ENCODE peak calls at places on chromosomes 11 and 22, in five cellular contexts. One of them, this sample, is unnamed.
A peak's percentile ranks its signal among the peaks of the same experiment; 100 is the strongest.

GRCh38 chr11:12122083-12122482 is 11.7 kb downstream of the MICAL2 start:
- DNase-seq in testis: no peak
- DNase-seq in cardiac muscle cell: no peak
- DNase-seq in WERI-Rb-1: peak; percentile 58
- DNase-seq in effector CD4-positive, alpha-beta T cell: no peak
- DNase-seq in this sample: no peak

GRCh38 chr11:15968461-15969130 is 387.8 kb downstream of the SOX6 start:
- DNase-seq in cardiac muscle cell: no peak
- DNase-seq in effector CD4-positive, alpha-beta T cell: no peak
- DNase-seq in WERI-Rb-1: no peak
- DNase-seq in testis: no peak
- DNase-seq in this sample: no peak

GRCh38 chr11:118015385-118015841 is 29.2 kb downstream of the IL10RA start:
- DNase-seq in testis: no peak
- DNase-seq in WERI-Rb-1: no peak
- DNase-seq in cardiac muscle cell: no peak
- DNase-seq in effector CD4-positive, alpha-beta T cell: no peak
- DNase-seq in this sample: no peak

GRCh38 chr11:133718238-133718637 is 127.1 kb downstream of the SPATA19 start:
- DNase-seq in effector CD4-positive, alpha-beta T cell: no peak
- DNase-seq in cardiac muscle cell: no peak
- DNase-seq in WERI-Rb-1: no peak
- DNase-seq in testis: no peak
- DNase-seq in this sample: no peak

GRCh38 chr11:30503156-30503555 is 83.0 kb downstream of the MPPED2 start:
- DNase-seq in WERI-Rb-1: no peak
- DNase-seq in testis: no peak
- DNase-seq in cardiac muscle cell: no peak
- DNase-seq in effector CD4-positive, alpha-beta T cell: no peak
- DNase-seq in this sample: no peak

GRCh38 chr11:66291706-66292542 is at the start of gene TMEM151A:
- DNase-seq in effector CD4-positive, alpha-beta T cell: no peak
- DNase-seq in cardiac muscle cell: no peak
- DNase-seq in testis: no peak
- DNase-seq in WERI-Rb-1: no peak
- DNase-seq in this sample: no peak

GRCh38 chr22:27348634-27349033 is 452.9 kb downstream of the MN1 start:
- DNase-seq in cardiac muscle cell: no peak
- DNase-seq in effector CD4-positive, alpha-beta T cell: no peak
- DNase-seq in testis: no peak
- DNase-seq in WERI-Rb-1: no peak
- DNase-seq in this sample: no peak

GRCh38 chr11:80515097-80515496 is 1074.3 kb upstream of the TENM4 start:
- DNase-seq in cardiac muscle cell: no peak
- DNase-seq in effector CD4-positive, alpha-beta T cell: no peak
- DNase-seq in WERI-Rb-1: no peak
- DNase-seq in testis: no peak
- DNase-seq in this sample: no peak

GRCh38 chr11:132803436-132803835 is 728.9 kb downstream of the OPCML start:
- DNase-seq in WERI-Rb-1: no peak
- DNase-seq in testis: no peak
- DNase-seq in cardiac muscle cell: no peak
- DNase-seq in effector CD4-positive, alpha-beta T cell: no peak
- DNase-seq in this sample: no peak

GRCh38 chr11:60957188-60957587 is 5.2 kb upstream of the SLC15A3 start:
- DNase-seq in WERI-Rb-1: no peak
- DNase-seq in cardiac muscle cell: no peak
- DNase-seq in testis: no peak
- DNase-seq in effector CD4-positive, alpha-beta T cell: no peak
- DNase-seq in this sample: no peak

GRCh38 chr22:27433585-27434190 is 367.9 kb downstream of the MN1 start:
- DNase-seq in cardiac muscle cell: peak; percentile 43
- DNase-seq in effector CD4-positive, alpha-beta T cell: no peak
- DNase-seq in WERI-Rb-1: no peak
- DNase-seq in testis: no peak
- DNase-seq in this sample: no peak

This sample was measured in T-cell.